ENCODE peak calls at places on chromosomes 2 and 18, in seven cellular contexts. S is activated CD4-positive, alpha-beta T cell treated with anti-CD3 and anti-CD28 coated beads for 24 hours; X is stimulated activated CD4-positive, alpha-beta T cell treated with anti-CD3 and anti-CD28 coated beads, Interleukin-15, amount 100 ng/mL, for 24 hours; V is KBM-7; C is AG04449; W is GM19239; G is AG08396. J is an unnamed sample.

GRCh38 chr2:148978736-148979135 is 59.8 kb upstream of the LYPD6B start:
- DNase-seq in S (no peak), G (no peak), V (no peak), W (no peak), X (no peak), C (no peak), J (peak; percentile 27)

GRCh38 chr2:112481528-112482228 is at the start of gene TTL:
- DNase-seq in X (peak; percentile 84), V (peak; percentile 77), G (peak; percentile 91), W (peak; percentile 86), C (no peak), S (peak; percentile 70), J (peak; percentile 93)

GRCh38 chr18:53380063-53380639 is 844.3 kb downstream of the MBD2 start:
- DNase-seq in V (peak; percentile 15), S (no peak), G (no peak), W (no peak), C (peak; percentile 28), X (no peak), J (peak; percentile 16)

GRCh38 chr18:24118750-24119577 is 19.9 kb upstream of the CABYR start:
- DNase-seq in C (no peak), G (peak; percentile 45), V (peak; percentile 85), X (peak; percentile 82), W (peak; percentile 43), S (peak; percentile 71), J (peak; percentile 63)

GRCh38 chr2:157334335-157334734 is 8.7 kb upstream of the ERMN start:
- DNase-seq in V (no peak), C (no peak), G (no peak), S (no peak), W (no peak), X (peak; percentile 11), J (no peak)

GRCh38 chr18:5939801-5940667 is 44.7 kb upstream of the TMEM200C start:
- DNase-seq in W (no peak), S (no peak), G (no peak), X (no peak), C (no peak), V (no peak), J (no peak)

GRCh38 chr2:33786881-33787280 is 187.8 kb upstream of the FAM98A start:
- DNase-seq in V (no peak), W (no peak), S (no peak), C (no peak), G (no peak), X (no peak), J (no peak)

GRCh38 chr18:8238507-8238906 is 370.7 kb upstream of the RAB12 start:
- DNase-seq in S (no peak), G (no peak), V (no peak), X (no peak), C (no peak), W (no peak), J (no peak)

GRCh38 chr2:74045454-74045853 is 60.7 kb downstream of the TET3 start:
- DNase-seq in V (no peak), X (no peak), G (peak; percentile 48), S (no peak), C (no peak), W (no peak), J (peak; percentile 53)

GRCh38 chr2:198054299-198054698 is 249.9 kb downstream of the PLCL1 start:
- DNase-seq in V (peak; percentile 20), S (peak; percentile 28), X (peak; percentile 64), W (peak; percentile 13), G (peak; percentile 26), C (peak; percentile 4), J (peak; percentile 56)

GRCh38 chr18:36772339-36772738 is 56.5 kb downstream of the TPGS2 start:
- DNase-seq in C (no peak), V (no peak), X (no peak), W (no peak), G (no peak), S (no peak), J (peak; percentile 68)

GRCh38 chr2:42249887-42250286 is 80.7 kb downstream of the EML4 start:
- DNase-seq in X (no peak), G (no peak), S (no peak), V (peak; percentile 15), C (no peak), W (no peak), J (no peak)

GRCh38 chr2:23591111-23591510 is 206.1 kb downstream of the KLHL29 start:
- DNase-seq in W (no peak), V (no peak), C (no peak), X (no peak), S (no peak), G (no peak), J (no peak)

GRCh38 chr2:150346806-150347205 is 140.7 kb downstream of the RND3 start:
- DNase-seq in X (no peak), G (no peak), W (no peak), S (no peak), V (no peak), C (no peak), J (no peak)

GRCh38 chr2:225764346-225764745 is 364.8 kb downstream of the NYAP2 start:
- DNase-seq in S (no peak), G (no peak), X (no peak), W (no peak), V (no peak), C (no peak), J (no peak)

GRCh38 chr18:79947054-79947755 is 4.2 kb downstream of the SLC66A2 start:
- DNase-seq in V (no peak), S (no peak), G (peak; percentile 71), X (no peak), C (no peak), W (no peak), J (peak; percentile 42)

GRCh38 chr2:196613302-196613701 is 26.2 kb upstream of the CCDC150 start:
- DNase-seq in S (no peak), W (no peak), X (no peak), C (no peak), G (no peak), V (no peak), J (no peak)

GRCh38 chr2:175605989-175606841 is 395.9 kb downstream of the LNPK start:
- DNase-seq in X (no peak), G (no peak), C (no peak), S (no peak), W (no peak), V (no peak), J (peak; percentile 65)